ENCODE peak calls at places on chromosome X, in seven cellular contexts. One of them, this sample, is unnamed. For H3K4me1, the result is how much of the 10 kb centered on the place peaks cover.

GRCh38 chrX:30892591-30892990 is 3.5 kb upstream of the TAB3 start:
- DNase-seq in tibial nerve: no peak
- DNase-seq in upper lobe of right lung: no peak
- DNase-seq in astrocyte: no peak
- DNase-seq in cardiac muscle cell: no peak
- DNase-seq in neural progenitor cell: no peak
- DNase-seq in lower lobe of right lung: no peak
- DNase-seq in this sample: no peak

GRCh38 chrX:78131117-78131516 is 8.3 kb downstream of the TAF9B start:
- DNase-seq in tibial nerve: no peak
- DNase-seq in upper lobe of right lung: no peak
- DNase-seq in astrocyte: no peak
- DNase-seq in cardiac muscle cell: no peak
- DNase-seq in neural progenitor cell: no peak
- DNase-seq in lower lobe of right lung: no peak
- DNase-seq in this sample: no peak

GRCh38 chrX:20410540-20410939 is 143.8 kb upstream of the RPS6KA3 start:
- DNase-seq in tibial nerve: no peak
- DNase-seq in upper lobe of right lung: no peak
- DNase-seq in astrocyte: no peak
- DNase-seq in cardiac muscle cell: no peak
- DNase-seq in neural progenitor cell: no peak
- DNase-seq in lower lobe of right lung: no peak
- DNase-seq in this sample: no peak

GRCh38 chrX:153517421-153517820 is at the start of gene ATP2B3:
- DNase-seq in tibial nerve: no peak
- DNase-seq in upper lobe of right lung: no peak
- DNase-seq in astrocyte: no peak
- DNase-seq in cardiac muscle cell: no peak
- DNase-seq in neural progenitor cell: peak
- DNase-seq in lower lobe of right lung: no peak
- DNase-seq in this sample: peak

GRCh38 chrX:47483310-47484268 is 567 bp upstream of the ZNF41 start:
- DNase-seq in tibial nerve: peak
- DNase-seq in upper lobe of right lung: peak
- DNase-seq in astrocyte: peak
- DNase-seq in cardiac muscle cell: peak
- DNase-seq in neural progenitor cell: peak
- DNase-seq in lower lobe of right lung: peak
- DNase-seq in this sample: peak

GRCh38 chrX:16870861-16871584 is 861 bp upstream of the RBBP7 start:
- DNase-seq in tibial nerve: peak
- DNase-seq in upper lobe of right lung: no peak
- DNase-seq in astrocyte: no peak
- DNase-seq in cardiac muscle cell: peak
- DNase-seq in neural progenitor cell: peak
- DNase-seq in lower lobe of right lung: peak
- DNase-seq in this sample: peak

GRCh38 chrX:19698691-19699090 is 183.4 kb upstream of the MAP3K15 start:
- DNase-seq in tibial nerve: no peak
- DNase-seq in upper lobe of right lung: no peak
- DNase-seq in astrocyte: no peak
- DNase-seq in cardiac muscle cell: no peak
- DNase-seq in neural progenitor cell: no peak
- DNase-seq in lower lobe of right lung: no peak
- DNase-seq in this sample: no peak

GRCh38 chrX:149881081-149881711 is at the start of gene MAGEA8:
- DNase-seq in tibial nerve: no peak
- DNase-seq in upper lobe of right lung: no peak
- DNase-seq in astrocyte: no peak
- DNase-seq in cardiac muscle cell: no peak
- DNase-seq in neural progenitor cell: peak
- DNase-seq in lower lobe of right lung: no peak
- DNase-seq in this sample: peak

GRCh38 chrX:44997888-44998287 is 124.9 kb downstream of the KDM6A start:
- DNase-seq in tibial nerve: no peak
- DNase-seq in upper lobe of right lung: no peak
- DNase-seq in astrocyte: no peak
- DNase-seq in cardiac muscle cell: no peak
- DNase-seq in neural progenitor cell: no peak
- DNase-seq in lower lobe of right lung: no peak
- DNase-seq in this sample: no peak

GRCh38 chrX:131792356-131792749 is 230.7 kb upstream of the STK26 start:
- DNase-seq in tibial nerve: no peak
- DNase-seq in upper lobe of right lung: no peak
- DNase-seq in astrocyte: peak
- DNase-seq in cardiac muscle cell: no peak
- DNase-seq in neural progenitor cell: no peak
- DNase-seq in lower lobe of right lung: no peak
- DNase-seq in this sample: no peak

GRCh38 chrX:39204945-39205344 is 403.7 kb downstream of the MID1IP1 start:
- DNase-seq in tibial nerve: no peak
- DNase-seq in upper lobe of right lung: no peak
- DNase-seq in astrocyte: no peak
- DNase-seq in cardiac muscle cell: no peak
- DNase-seq in neural progenitor cell: no peak
- DNase-seq in lower lobe of right lung: no peak
- DNase-seq in this sample: no peak

GRCh38 chrX:9804444-9804843 is 18.2 kb downstream of the SHROOM2 start:
- DNase-seq in tibial nerve: no peak
- DNase-seq in upper lobe of right lung: no peak
- DNase-seq in astrocyte: no peak
- DNase-seq in cardiac muscle cell: no peak
- DNase-seq in neural progenitor cell: no peak
- DNase-seq in lower lobe of right lung: no peak
- DNase-seq in this sample: no peak

GRCh38 chrX:120426599-120426998 is 42.5 kb downstream of the LAMP2 start:
- DNase-seq in tibial nerve: no peak
- DNase-seq in upper lobe of right lung: no peak
- DNase-seq in astrocyte: peak
- DNase-seq in cardiac muscle cell: no peak
- DNase-seq in neural progenitor cell: no peak
- DNase-seq in lower lobe of right lung: no peak
- DNase-seq in this sample: no peak

GRCh38 chrX:153644356-153645125 is 2.5 kb upstream of the DUSP9 start:
- DNase-seq in tibial nerve: no peak
- DNase-seq in upper lobe of right lung: peak
- DNase-seq in astrocyte: no peak
- DNase-seq in cardiac muscle cell: peak
- DNase-seq in neural progenitor cell: peak
- DNase-seq in lower lobe of right lung: no peak
- DNase-seq in this sample: peak

GRCh38 chrX:149274516-149275105 is 230.5 kb downstream of the IDS start:
- DNase-seq in tibial nerve: no peak
- DNase-seq in upper lobe of right lung: no peak
- DNase-seq in astrocyte: peak
- DNase-seq in cardiac muscle cell: no peak
- DNase-seq in neural progenitor cell: no peak
- DNase-seq in lower lobe of right lung: no peak
- DNase-seq in this sample: no peak

GRCh38 chrX:20595928-20596550 is 329.3 kb upstream of the RPS6KA3 start:
- DNase-seq in tibial nerve: no peak
- DNase-seq in upper lobe of right lung: no peak
- DNase-seq in astrocyte: peak
- DNase-seq in cardiac muscle cell: no peak
- DNase-seq in neural progenitor cell: no peak
- DNase-seq in lower lobe of right lung: no peak
- DNase-seq in this sample: no peak

DNA sequence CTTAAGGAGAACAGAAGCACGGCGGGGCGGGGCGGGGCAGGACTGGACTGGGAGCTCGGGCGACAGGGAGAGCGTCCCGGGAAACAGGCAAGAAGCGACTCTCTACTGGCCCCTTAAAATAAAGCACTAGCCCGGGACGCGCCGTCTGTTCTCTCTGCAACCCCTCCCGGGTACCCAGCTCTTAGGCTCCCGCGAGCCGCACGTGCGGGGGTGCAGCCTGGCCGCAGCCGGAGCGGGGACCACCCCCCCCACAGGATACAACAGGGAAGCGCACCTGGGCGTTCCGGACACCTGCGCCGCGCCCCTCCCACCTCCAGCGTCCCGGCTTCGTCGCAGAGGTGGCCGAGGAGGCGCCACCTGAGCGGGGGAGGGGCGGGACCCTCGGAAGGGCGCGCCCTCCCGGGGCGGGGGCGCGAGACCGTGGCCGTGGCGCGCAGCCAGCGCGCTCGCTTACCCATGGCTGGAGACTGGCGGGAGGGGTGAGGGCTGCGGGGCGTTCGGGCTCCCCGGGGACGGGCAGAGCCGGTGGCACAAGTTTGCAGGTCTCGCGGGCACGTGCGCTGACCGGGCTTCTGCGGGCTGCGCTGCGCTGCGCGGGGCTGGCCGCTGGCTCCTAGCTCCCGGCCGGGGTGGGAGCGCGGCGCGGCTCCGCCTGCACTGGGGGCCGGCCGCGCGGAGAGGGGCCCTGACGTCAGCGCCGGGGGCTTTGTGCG is 91.5 kb downstream of the GEMIN8 start:
- DNase-seq in tibial nerve: no peak
- DNase-seq in upper lobe of right lung: peak
- DNase-seq in astrocyte: no peak
- DNase-seq in cardiac muscle cell: peak
- DNase-seq in neural progenitor cell: peak
- DNase-seq in lower lobe of right lung: peak
- DNase-seq in this sample: peak
- H3K27ac ChIP-seq in tibial nerve: peak
- H3K27ac ChIP-seq in upper lobe of right lung: peak
- H3K27ac ChIP-seq in astrocyte: no peak
- H3K27ac ChIP-seq in cardiac muscle cell: peak
- H3K27ac ChIP-seq in neural progenitor cell: no peak
- H3K27ac ChIP-seq in lower lobe of right lung: peak
- H3K27ac ChIP-seq in this sample: peak

DNA sequence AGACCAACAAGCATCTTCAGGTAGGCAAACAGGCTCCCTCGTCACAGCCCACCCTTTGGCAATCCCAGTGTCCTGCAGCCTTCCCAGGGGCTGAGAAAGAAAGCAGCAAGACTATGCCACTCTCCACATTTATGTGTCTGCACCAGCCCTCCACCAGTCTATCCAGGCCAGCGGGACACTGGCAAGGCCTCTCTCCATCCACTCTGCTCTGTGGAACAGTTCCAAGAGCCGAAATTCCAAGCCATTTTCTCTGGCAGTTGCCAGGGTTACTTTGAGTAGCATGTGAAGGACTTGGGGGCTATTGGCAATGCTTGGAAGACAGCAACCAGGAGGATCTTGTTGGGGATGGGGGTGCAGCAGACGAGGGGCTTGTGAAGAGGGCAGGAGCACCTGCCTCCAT is 52.1 kb downstream of the TSC22D3 start:
- DNase-seq in tibial nerve: no peak
- DNase-seq in upper lobe of right lung: no peak
- DNase-seq in astrocyte: no peak
- DNase-seq in cardiac muscle cell: no peak
- DNase-seq in neural progenitor cell: no peak
- DNase-seq in lower lobe of right lung: no peak
- DNase-seq in this sample: no peak
- H3K4me1 ChIP-seq in tibial nerve: under half
- H3K4me1 ChIP-seq in upper lobe of right lung: under half
- H3K4me1 ChIP-seq in astrocyte: under half
- H3K4me1 ChIP-seq in cardiac muscle cell: half or more
- H3K4me1 ChIP-seq in neural progenitor cell: under half
- H3K4me1 ChIP-seq in lower lobe of right lung: under half
- H3K4me1 ChIP-seq in this sample: under half

DNA sequence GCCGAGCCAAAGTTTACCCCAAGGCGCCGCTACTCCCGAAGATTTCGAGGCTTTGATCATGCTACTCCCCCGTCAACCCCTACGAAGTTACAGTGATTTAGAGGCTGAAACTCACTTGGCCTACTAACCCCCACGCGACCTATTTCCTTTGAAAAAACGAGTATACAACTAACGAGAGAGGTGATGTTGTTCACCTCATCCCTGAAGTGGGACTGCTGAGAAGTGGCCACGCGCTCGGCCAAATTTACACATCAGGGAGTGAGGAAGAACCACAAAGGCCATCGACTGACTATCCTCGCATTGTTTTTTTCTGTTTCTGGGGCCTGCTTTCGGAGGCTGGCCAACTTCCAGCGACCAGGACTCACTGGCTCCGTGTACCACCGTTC is 37.7 kb downstream of the PGRMC1 start:
- DNase-seq in tibial nerve: no peak
- DNase-seq in upper lobe of right lung: no peak
- DNase-seq in astrocyte: no peak
- DNase-seq in cardiac muscle cell: no peak
- DNase-seq in neural progenitor cell: no peak
- DNase-seq in lower lobe of right lung: no peak
- DNase-seq in this sample: no peak
- H3K4me3 ChIP-seq in tibial nerve: no peak
- H3K4me3 ChIP-seq in upper lobe of right lung: no peak
- H3K4me3 ChIP-seq in astrocyte: peak
- H3K4me3 ChIP-seq in cardiac muscle cell: no peak
- H3K4me3 ChIP-seq in neural progenitor cell: no peak
- H3K4me3 ChIP-seq in lower lobe of right lung: no peak
- H3K4me3 ChIP-seq in this sample: no peak

GRCh38 chrX:56564182-56564885 is 907 bp downstream of the UBQLN2 start:
- DNase-seq in tibial nerve: peak
- DNase-seq in upper lobe of right lung: peak
- DNase-seq in astrocyte: peak
- DNase-seq in cardiac muscle cell: peak
- DNase-seq in neural progenitor cell: peak
- DNase-seq in lower lobe of right lung: no peak
- DNase-seq in this sample: no peak

GRCh38 chrX:56569378-56570061 is 6.1 kb downstream of the UBQLN2 start:
- DNase-seq in tibial nerve: no peak
- DNase-seq in upper lobe of right lung: no peak
- DNase-seq in astrocyte: no peak
- DNase-seq in cardiac muscle cell: no peak
- DNase-seq in neural progenitor cell: no peak
- DNase-seq in lower lobe of right lung: no peak
- DNase-seq in this sample: no peak

GRCh38 chrX:56563231-56564116 is at the start of gene UBQLN2:
- DNase-seq in tibial nerve: peak
- DNase-seq in upper lobe of right lung: peak
- DNase-seq in astrocyte: peak
- DNase-seq in cardiac muscle cell: peak
- DNase-seq in neural progenitor cell: peak
- DNase-seq in lower lobe of right lung: peak
- DNase-seq in this sample: peak

DNA sequence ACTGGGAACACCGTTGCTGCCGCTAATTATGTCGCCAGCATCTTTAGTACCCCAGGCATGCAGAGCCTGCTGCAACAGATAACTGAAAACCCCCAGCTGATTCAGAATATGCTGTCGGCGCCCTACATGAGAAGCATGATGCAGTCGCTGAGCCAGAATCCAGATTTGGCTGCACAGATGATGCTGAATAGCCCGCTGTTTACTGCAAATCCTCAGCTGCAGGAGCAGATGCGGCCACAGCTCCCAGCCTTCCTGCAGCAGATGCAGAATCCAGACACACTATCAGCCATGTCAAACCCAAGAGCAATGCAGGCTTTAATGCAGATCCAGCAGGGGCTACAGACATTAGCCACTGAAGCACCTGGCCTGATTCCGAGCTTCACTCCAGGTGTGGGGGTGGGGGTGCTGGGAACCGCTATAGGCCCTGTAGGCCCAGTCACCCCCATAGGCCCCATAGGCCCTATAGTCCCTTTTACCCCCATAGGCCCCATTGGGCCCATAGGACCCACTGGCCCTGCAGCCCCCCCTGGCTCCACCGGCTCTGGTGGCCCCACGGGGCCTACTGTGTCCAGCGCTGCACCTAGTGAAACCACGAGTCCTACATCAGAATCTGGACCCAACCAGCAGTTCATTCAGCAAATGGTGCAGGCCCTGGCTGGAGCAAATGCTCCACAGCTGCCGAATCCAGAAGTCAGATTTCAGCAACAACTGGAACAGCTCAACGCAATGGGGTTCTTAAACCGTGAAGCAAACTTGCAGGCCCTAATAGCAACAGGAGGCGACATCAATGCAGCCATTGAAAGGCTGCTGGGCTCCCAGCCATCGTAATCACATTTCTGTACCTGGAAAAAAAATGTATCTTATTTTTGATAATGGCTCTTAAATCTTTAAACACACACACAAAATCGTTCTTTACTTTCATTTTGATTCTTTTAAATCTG is 1.8 kb downstream of the UBQLN2 start:
- DNase-seq in tibial nerve: no peak
- DNase-seq in upper lobe of right lung: no peak
- DNase-seq in astrocyte: no peak
- DNase-seq in cardiac muscle cell: peak
- DNase-seq in neural progenitor cell: peak
- DNase-seq in lower lobe of right lung: no peak
- DNase-seq in this sample: no peak
- H3K27ac ChIP-seq in tibial nerve: peak
- H3K27ac ChIP-seq in upper lobe of right lung: peak
- H3K27ac ChIP-seq in astrocyte: peak
- H3K27ac ChIP-seq in cardiac muscle cell: peak
- H3K27ac ChIP-seq in neural progenitor cell: no peak
- H3K27ac ChIP-seq in lower lobe of right lung: peak
- H3K27ac ChIP-seq in this sample: no peak